ENCODE peak calls at places on chromosomes 12 and 14, in five cellular contexts. D, C, L, K and Y are unnamed samples. For H3K4me1 and H3K27me3, the result is how much of the 10 kb centered on the place peaks cover.

GRCh38 chr14:88551936-88552565 is 2.8 kb downstream of the PTPN21 start:
- DNase-seq in D (peak), C (peak), K (peak), L (peak), Y (peak)

GRCh38 chr12:127108360-127109215 is 1158.4 kb upstream of the TMEM132C start:
- DNase-seq in K (peak), C (peak), L (peak), D (peak), Y (no peak)

GRCh38 chr12:9960613-9961012 is 10.6 kb upstream of the CLEC12A start:
- DNase-seq in D (no peak), C (no peak), L (no peak), K (no peak), Y (no peak)

GRCh38 chr12:120453060-120453761 is 7.0 kb downstream of the GATC start:
- DNase-seq in C (no peak), L (no peak), K (no peak), D (no peak), Y (no peak)

GRCh38 chr12:24778486-24779304 is 170.2 kb downstream of the BCAT1 start:
- DNase-seq in K (no peak), L (peak), C (peak), D (no peak), Y (no peak)

GRCh38 chr14:62097072-62097471 is 334.9 kb downstream of the SNAPC1 start:
- DNase-seq in C (no peak), D (no peak), K (no peak), L (no peak), Y (no peak)

GRCh38 chr14:92203116-92203515 is 81.3 kb downstream of the CPSF2 start:
- DNase-seq in D (no peak), K (no peak), C (no peak), L (no peak), Y (no peak)

GRCh38 chr12:111792155-111792876 is 25.6 kb downstream of the ALDH2 start:
- DNase-seq in C (no peak), K (peak), L (peak), D (peak), Y (peak)

GRCh38 chr14:63475761-63476160 is 67.4 kb downstream of the PPP2R5E start:
- DNase-seq in K (no peak), L (no peak), D (no peak), C (no peak), Y (no peak)
- H3K4me1 ChIP-seq in K (under half), L (under half), D (under half), C (under half), Y (under half)

GRCh38 chr14:103847954-103848719 is 762 bp upstream of the PPP1R13B start:
- DNase-seq in C (no peak), K (peak), D (peak), L (no peak), Y (peak)

GRCh38 chr14:103848720-103849077 is 1.3 kb upstream of the PPP1R13B start:
- DNase-seq in D (no peak), L (no peak), K (no peak), C (no peak), Y (peak)

GRCh38 chr14:103846569-103847438 is 571 bp downstream of the PPP1R13B start:
- DNase-seq in D (peak), C (peak), K (peak), L (no peak), Y (peak)

GRCh38 chr14:103846008-103846568 is 1.3 kb downstream of the PPP1R13B start:
- DNase-seq in C (no peak), L (no peak), K (no peak), D (no peak), Y (no peak)

DNA sequence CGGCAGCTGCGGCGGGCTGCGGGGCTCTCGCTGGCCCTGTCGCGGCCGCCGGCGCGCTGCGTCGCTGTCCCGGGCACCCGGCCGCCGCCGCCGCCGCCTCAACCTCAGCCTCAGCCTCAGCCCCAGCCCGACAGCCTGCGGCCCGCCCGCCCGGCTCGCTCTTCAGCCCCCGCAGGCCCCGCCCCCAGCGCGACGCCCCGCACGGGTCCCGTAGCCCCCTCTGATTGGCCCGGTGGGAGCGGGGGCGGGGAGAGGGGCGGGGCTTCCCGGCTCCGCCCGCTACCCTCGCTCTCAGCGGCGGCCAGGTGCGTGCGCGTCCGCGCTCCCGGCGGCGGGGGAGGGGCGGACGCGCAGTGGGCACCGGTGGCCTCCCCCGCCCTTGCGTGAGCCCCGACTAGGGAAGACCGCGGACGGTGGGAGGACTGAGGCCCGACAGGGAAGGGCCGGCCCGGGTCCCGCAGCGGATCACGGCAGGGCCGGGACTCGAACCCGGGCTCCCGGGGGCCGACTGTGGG is at the start of gene PPP1R13B:
- DNase-seq in C (peak), K (peak), L (peak), D (peak), Y (peak)
- H3K27me3 ChIP-seq in C (under half), K (under half), L (under half), D (under half), Y (under half)

DNA sequence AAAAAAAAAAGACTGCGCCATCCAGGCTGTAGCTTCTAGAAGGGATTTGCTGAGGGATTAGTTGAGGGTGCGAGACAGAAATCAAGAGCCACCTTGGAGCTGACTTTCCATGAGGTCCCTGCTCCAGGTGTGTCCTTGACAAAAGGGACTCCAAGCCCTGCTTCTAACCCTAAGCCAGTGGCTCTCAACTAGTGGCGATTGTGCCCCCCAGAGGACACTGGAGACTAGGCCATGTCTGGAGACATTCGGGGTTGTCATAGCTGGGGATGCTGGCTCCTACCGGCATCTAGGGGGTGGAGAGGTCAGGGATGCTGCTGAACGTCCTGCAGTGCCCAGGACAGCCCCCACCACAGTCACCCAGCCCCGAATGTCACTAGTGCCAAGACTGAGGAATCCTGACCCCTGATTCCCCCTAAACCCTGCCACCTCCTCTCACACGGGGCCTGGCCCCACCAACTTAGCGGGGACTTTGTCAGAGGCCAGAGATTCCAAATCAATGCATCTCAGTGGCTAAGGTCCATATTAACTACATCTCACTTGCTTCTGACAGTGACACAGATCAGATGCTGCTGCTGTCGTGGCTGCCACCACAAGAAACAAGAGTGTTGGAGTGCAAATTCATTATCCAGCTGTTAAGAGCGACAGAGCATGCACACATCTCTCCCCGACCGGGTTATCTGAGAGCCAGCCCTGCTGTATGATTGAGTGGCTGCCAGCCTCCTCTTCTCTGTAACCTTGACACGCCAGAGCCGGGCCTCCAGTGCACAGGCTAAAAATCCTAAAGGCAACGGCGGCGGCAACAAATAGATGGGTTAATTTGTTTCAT is 40.4 kb downstream of the SPRING1 start:
- DNase-seq in L (peak), D (peak), C (peak), K (no peak), Y (no peak)
- H3K4me1 ChIP-seq in L (under half), D (under half), C (under half), K (under half), Y (under half)

GRCh38 chr14:101561145-101561896 is at the start of gene DIO3:
- DNase-seq in C (peak), D (peak), K (peak), L (peak), Y (no peak)
- H3K27me3 ChIP-seq in C (under half), D (half or more), K (under half), L (under half), Y (half or more)